ENCODE peak calls at places on chromosome 1, in eight cellular contexts. B, Z, S, X, J, R, E and W are unnamed samples.

GRCh38 chr1:42999308-42999707 is 40.6 kb upstream of the SLC2A1 start:
- DNase-seq in S (peak; percentile 43), R (no peak), X (no peak), B (no peak), E (no peak), Z (no peak), J (no peak), W (no peak)

GRCh38 chr1:218817747-218818146 is 355.9 kb upstream of the LYPLAL1 start:
- DNase-seq in R (no peak), B (no peak), X (no peak), E (no peak), Z (no peak), J (no peak), S (no peak), W (no peak)

GRCh38 chr1:106276856-106277255 is 779.6 kb upstream of the PRMT6 start:
- DNase-seq in E (no peak), J (no peak), B (no peak), R (no peak), X (no peak), S (no peak), Z (no peak), W (no peak)

GRCh38 chr1:210730023-210730422 is 401.3 kb downstream of the HHAT start:
- DNase-seq in S (no peak), Z (no peak), J (no peak), R (no peak), B (no peak), E (no peak), X (no peak), W (no peak)

GRCh38 chr1:243595527-243596206 is 254.4 kb downstream of the AKT3 start:
- DNase-seq in S (no peak), X (no peak), B (no peak), E (no peak), R (no peak), J (no peak), Z (no peak), W (no peak)

GRCh38 chr1:162976628-162977027 is 92.5 kb upstream of the RGS4 start:
- DNase-seq in E (no peak), B (no peak), S (no peak), Z (no peak), J (no peak), X (no peak), R (no peak), W (no peak)

GRCh38 chr1:6248161-6248776 is 4.3 kb downstream of the HES3 start:
- DNase-seq in J (no peak), Z (no peak), B (no peak), R (no peak), S (no peak), E (no peak), X (no peak), W (no peak)

GRCh38 chr1:109632671-109633346 is 13.2 kb downstream of the AMPD2 start:
- DNase-seq in R (no peak), X (no peak), S (no peak), B (no peak), Z (no peak), E (no peak), J (peak; percentile 40), W (no peak)

GRCh38 chr1:101314244-101314643 is 77.4 kb downstream of the S1PR1 start:
- DNase-seq in R (no peak), Z (peak; percentile 60), E (no peak), J (no peak), S (no peak), X (no peak), B (no peak), W (no peak)

GRCh38 chr1:20462397-20462796 is 23.6 kb downstream of the CAMK2N1 start:
- DNase-seq in J (peak; percentile 15), R (no peak), B (no peak), X (no peak), S (no peak), Z (no peak), E (no peak), W (no peak)

GRCh38 chr1:76759950-76760349 is 107.3 kb upstream of the ST6GALNAC5 start:
- DNase-seq in J (no peak), R (no peak), B (peak; percentile 13), X (no peak), S (no peak), E (no peak), Z (peak; percentile 6), W (peak; percentile 28)

GRCh38 chr1:219185486-219186117 is 11.9 kb downstream of the LYPLAL1 start:
- DNase-seq in S (no peak), B (no peak), J (no peak), X (no peak), R (no peak), Z (no peak), E (no peak), W (no peak)

GRCh38 chr1:158087320-158087927 is 93.3 kb upstream of the CD1D start:
- DNase-seq in X (peak; percentile 15), E (peak; percentile 95), B (peak; percentile 40), Z (peak; percentile 53), R (no peak), J (no peak), S (peak; percentile 68), W (peak; percentile 56)

GRCh38 chr1:68081775-68082283 is 31.4 kb upstream of the DIRAS3 start:
- DNase-seq in E (no peak), X (no peak), B (no peak), S (no peak), J (no peak), R (no peak), Z (no peak), W (no peak)

GRCh38 chr1:80769351-80769750 is 1031.4 kb upstream of the ADGRL2 start:
- DNase-seq in Z (no peak), B (no peak), S (no peak), J (no peak), R (no peak), X (no peak), E (no peak), W (no peak)

GRCh38 chr1:3652538-3653285 is 396 bp downstream of the TP73 start:
- DNase-seq in R (no peak), Z (peak; percentile 16), S (peak; percentile 29), E (peak; percentile 62), J (no peak), X (no peak), B (no peak), W (no peak)

GRCh38 chr1:177311111-177311510 is 140.4 kb downstream of the BRINP2 start:
- DNase-seq in S (no peak), J (no peak), R (no peak), E (no peak), Z (no peak), B (no peak), X (no peak), W (no peak)